ENCODE peak calls at places on chromosomes 6 and 20, in six cellular contexts. P, K, B, E, V and G are unnamed samples.

GRCh38 chr20:44516491-44516890 is 5.4 kb downstream of the SERINC3 start:
- DNase-seq in P (no peak), K (no peak), B (no peak), E (no peak), V (no peak), G (no peak)

GRCh38 chr6:35091353-35092083 is 49.6 kb downstream of the TCP11 start:
- DNase-seq in P (no peak), K (no peak), B (no peak), E (no peak), V (no peak), G (no peak)

GRCh38 chr6:75213732-75214131 is 7.9 kb upstream of the COL12A1 start:
- DNase-seq in P (no peak), K (no peak), B (no peak), E (no peak), V (no peak), G (no peak)

GRCh38 chr6:16723833-16724232 is 37.4 kb downstream of the ATXN1 start:
- DNase-seq in P (peak; percentile 64), K (peak; percentile 36), B (peak; percentile 22), E (no peak), V (no peak), G (no peak)

GRCh38 chr20:17910828-17911294 is 57.7 kb downstream of the SNX5 start:
- DNase-seq in P (peak; percentile 74), K (no peak), B (peak; percentile 66), E (no peak), V (no peak), G (no peak)

GRCh38 chr20:44098657-44099056 is 88.3 kb downstream of the JPH2 start:
- DNase-seq in P (no peak), K (no peak), B (no peak), E (no peak), V (no peak), G (no peak)

GRCh38 chr6:90204327-90204726 is 92.3 kb downstream of the BACH2 start:
- DNase-seq in P (no peak), K (no peak), B (no peak), E (no peak), V (no peak), G (peak; percentile 11)

GRCh38 chr6:52124126-52125121 is 37.0 kb upstream of the PKHD1 start:
- DNase-seq in P (no peak), K (no peak), B (no peak), E (no peak), V (no peak), G (no peak)

GRCh38 chr20:31605902-31606677 is 1.0 kb downstream of the ID1 start:
- DNase-seq in P (peak; percentile 34), K (no peak), B (no peak), E (no peak), V (no peak), G (peak; percentile 73)

GRCh38 chr6:168096271-168096764 is 17.3 kb upstream of the FRMD1 start:
- DNase-seq in P (no peak), K (no peak), B (no peak), E (no peak), V (no peak), G (no peak)

GRCh38 chr6:89927788-89928565 is 33.7 kb downstream of the GJA10 start:
- DNase-seq in P (no peak), K (no peak), B (no peak), E (no peak), V (no peak), G (no peak)

GRCh38 chr6:73323323-73323722 is 30.8 kb downstream of the DPPA5 start:
- DNase-seq in P (no peak), K (no peak), B (no peak), E (no peak), V (no peak), G (no peak)

GRCh38 chr6:37696220-37696840 is 1.4 kb downstream of the MDGA1 start:
- DNase-seq in P (peak; percentile 20), K (no peak), B (no peak), E (no peak), V (peak; percentile 42), G (no peak)

GRCh38 chr6:41536884-41537347 is 9.3 kb upstream of the FOXP4 start:
- DNase-seq in P (no peak), K (no peak), B (peak; percentile 93), E (no peak), V (no peak), G (peak; percentile 41)

GRCh38 chr6:37816599-37817375 is 2.7 kb upstream of the ZFAND3 start:
- DNase-seq in P (no peak), K (no peak), B (no peak), E (no peak), V (no peak), G (no peak)

GRCh38 chr6:121619013-121619412 is 183.6 kb downstream of the GJA1 start:
- DNase-seq in P (no peak), K (no peak), B (no peak), E (no peak), V (no peak), G (no peak)

GRCh38 chr6:39209360-39209811 is 19.9 kb downstream of the KCNK5 start:
- DNase-seq in P (no peak), K (no peak), B (no peak), E (no peak), V (no peak), G (no peak)

GRCh38 chr6:35603326-35604202 is 85.2 kb downstream of the FKBP5 start:
- DNase-seq in P (no peak), K (no peak), B (peak; percentile 50), E (no peak), V (no peak), G (no peak)

GRCh38 chr6:133503330-133503729 is 262.2 kb downstream of the EYA4 start:
- DNase-seq in P (no peak), K (no peak), B (no peak), E (no peak), V (no peak), G (no peak)

GRCh38 chr6:146857180-146857959 is 258.6 kb downstream of the ADGB start:
- DNase-seq in P (peak; percentile 79), K (peak; percentile 44), B (peak; percentile 85), E (peak; percentile 71), V (peak; percentile 47), G (peak; percentile 85)

GRCh38 chr6:105985816-105986632 is 100.1 kb upstream of the PRDM1 start:
- DNase-seq in P (no peak), K (no peak), B (no peak), E (no peak), V (no peak), G (no peak)

GRCh38 chr6:17865798-17866725 is 121.4 kb downstream of the KIF13A start:
- DNase-seq in P (peak; percentile 80), K (peak; percentile 58), B (peak; percentile 28), E (peak; percentile 26), V (no peak), G (no peak)

GRCh38 chr20:32554965-32555289 is 30.2 kb downstream of the NOL4L start:
- DNase-seq in P (no peak), K (no peak), B (no peak), E (no peak), V (no peak), G (no peak)

GRCh38 chr20:62708591-62709536 is at the start of gene NTSR1:
- DNase-seq in P (no peak), K (no peak), B (no peak), E (no peak), V (no peak), G (no peak)

GRCh38 chr20:63698739-63699465 is 2.5 kb downstream of the TNFRSF6B start:
- DNase-seq in P (peak; percentile 66), K (peak; percentile 96), B (peak; percentile 59), E (no peak), V (peak; percentile 46), G (no peak)

GRCh38 chr20:63622096-63622495 is 4.8 kb downstream of the GMEB2 start:
- DNase-seq in P (no peak), K (no peak), B (no peak), E (no peak), V (no peak), G (no peak)

GRCh38 chr20:33521461-33521860 is 31.6 kb downstream of the CBFA2T2 start:
- DNase-seq in P (no peak), K (no peak), B (no peak), E (no peak), V (no peak), G (no peak)

GRCh38 chr20:11851646-11852045 is 66.0 kb upstream of the BTBD3 start:
- DNase-seq in P (no peak), K (no peak), B (no peak), E (no peak), V (no peak), G (no peak)

GRCh38 chr20:45176526-45176925 is 1.8 kb downstream of the PI3 start:
- DNase-seq in P (no peak), K (no peak), B (no peak), E (no peak), V (no peak), G (no peak)

GRCh38 chr6:3326179-3326971 is 67.6 kb downstream of the PSMG4 start:
- DNase-seq in P (no peak), K (no peak), B (no peak), E (no peak), V (no peak), G (no peak)

GRCh38 chr6:39790772-39791171 is 1.4 kb upstream of the DAAM2 start:
- DNase-seq in P (no peak), K (no peak), B (peak; percentile 34), E (no peak), V (no peak), G (no peak)

GRCh38 chr6:44297063-44298038 is 15.8 kb downstream of the AARS2 start:
- DNase-seq in P (no peak), K (no peak), B (peak; percentile 16), E (no peak), V (peak; percentile 57), G (peak; percentile 41)
- TF ChIP-seq POLR2A in P (no peak), K (no peak), B (no peak), E (no peak), V (no peak), G (peak; percentile 29)

GRCh38 chr6:43629505-43630300 is 639 bp upstream of the GTPBP2 start:
- DNase-seq in P (peak; percentile 97), K (peak; percentile 98), B (peak; percentile 98), E (peak; percentile 95), V (peak; percentile 90), G (peak; percentile 98)
- TF ChIP-seq POLR2A in P (peak; percentile 82), K (peak; percentile 39), B (peak; percentile 90), E (peak; percentile 87), V (peak; percentile 82), G (peak; percentile 94)

GRCh38 chr6:42766163-42766670 is 15.6 kb upstream of the BICRAL start:
- DNase-seq in P (no peak), K (no peak), B (no peak), E (no peak), V (no peak), G (no peak)
- TF ChIP-seq POLR2A in P (no peak), K (no peak), B (no peak), E (no peak), V (no peak), G (no peak)

GRCh38 chr6:161133973-161134372 is 139.9 kb downstream of the AGPAT4 start:
- DNase-seq in P (no peak), K (no peak), B (no peak), E (no peak), V (no peak), G (no peak)

GRCh38 chr6:161132384-161132783 is 140.8 kb downstream of the MAP3K4 start:
- DNase-seq in P (no peak), K (no peak), B (no peak), E (no peak), V (no peak), G (no peak)

GRCh38 chr6:161136655-161137054 is 137.2 kb downstream of the AGPAT4 start:
- DNase-seq in P (no peak), K (no peak), B (no peak), E (no peak), V (no peak), G (no peak)

GRCh38 chr6:161135695-161136591 is 137.9 kb downstream of the AGPAT4 start:
- DNase-seq in P (no peak), K (no peak), B (no peak), E (no peak), V (no peak), G (no peak)

GRCh38 chr6:161134550-161135298 is 139.1 kb downstream of the AGPAT4 start:
- DNase-seq in P (no peak), K (no peak), B (no peak), E (no peak), V (no peak), G (no peak)
- TF ChIP-seq POLR2A in P (no peak), K (no peak), B (no peak), E (no peak), V (no peak), G (no peak)